ENCODE peak calls at places on chromosomes 1 and 21, in seven cellular contexts. J is left cardiac atrium, F is AG08396, O is adrenal gland, K is GM04503, B is GM10248, W is AG09319. P is an unnamed sample.

GRCh38 chr1:212981025-212981495 is 30.7 kb downstream of the VASH2 start:
- DNase-seq in J (peak), F (no peak), O (no peak), K (no peak), B (no peak), W (no peak), P (peak)

GRCh38 chr1:66294692-66295384 is 239.1 kb upstream of the SGIP1 start:
- DNase-seq in J (no peak), F (no peak), O (no peak), K (no peak), B (no peak), W (no peak), P (no peak)

GRCh38 chr1:9230869-9231533 is 3.6 kb upstream of the H6PD start:
- DNase-seq in J (no peak), F (no peak), O (no peak), K (no peak), B (no peak), W (no peak), P (no peak)

GRCh38 chr21:15000076-15000475 is 64.7 kb downstream of the NRIP1 start:
- DNase-seq in J (no peak), F (peak), O (no peak), K (peak), B (no peak), W (no peak), P (no peak)

GRCh38 chr1:156342556-156342955 is 4.2 kb downstream of the TSACC start:
- DNase-seq in J (no peak), F (no peak), O (no peak), K (no peak), B (no peak), W (no peak), P (no peak)

GRCh38 chr1:6727535-6727934 is 25.9 kb upstream of the DNAJC11 start:
- DNase-seq in J (peak), F (peak), O (peak), K (no peak), B (peak), W (no peak), P (no peak)

GRCh38 chr1:21149862-21150432 is 26.8 kb downstream of the EIF4G3 start:
- DNase-seq in J (no peak), F (peak), O (no peak), K (peak), B (no peak), W (peak), P (no peak)

GRCh38 chr1:16677552-16678423 is 11.0 kb upstream of the RNU1-3 start:
- DNase-seq in J (no peak), F (peak), O (peak), K (peak), B (peak), W (peak), P (no peak)

GRCh38 chr1:3625151-3625907 is 514 bp downstream of the TPRG1L start:
- DNase-seq in J (peak), F (peak), O (peak), K (no peak), B (no peak), W (no peak), P (no peak)

GRCh38 chr1:172895050-172895460 is 155.7 kb downstream of the TNFSF18 start:
- DNase-seq in J (no peak), F (no peak), O (no peak), K (no peak), B (peak), W (no peak), P (no peak)

GRCh38 chr1:225541383-225541782 is 111.5 kb downstream of the ENAH start:
- DNase-seq in J (no peak), F (no peak), O (no peak), K (no peak), B (no peak), W (no peak), P (no peak)

GRCh38 chr1:97508653-97509218 is 412.1 kb downstream of the DPYD start:
- DNase-seq in J (peak), F (no peak), O (no peak), K (no peak), B (no peak), W (no peak), P (no peak)

GRCh38 chr1:160205242-160205973 is at the start of gene PEA15:
- DNase-seq in J (peak), F (peak), O (peak), K (no peak), B (peak), W (no peak), P (peak)

GRCh38 chr1:94316836-94317789 is 79.7 kb upstream of the ARHGAP29 start:
- DNase-seq in J (peak), F (no peak), O (no peak), K (no peak), B (no peak), W (no peak), P (no peak)

GRCh38 chr1:112057736-112058135 is 68.3 kb upstream of the KCND3 start:
- DNase-seq in J (no peak), F (no peak), O (no peak), K (no peak), B (no peak), W (no peak), P (no peak)

GRCh38 chr1:156583821-156584622 is 4.5 kb downstream of the TTC24 start:
- DNase-seq in J (peak), F (peak), O (peak), K (no peak), B (peak), W (peak), P (peak)

GRCh38 chr1:221783936-221784335 is 42.0 kb upstream of the DUSP10 start:
- DNase-seq in J (no peak), F (no peak), O (no peak), K (no peak), B (no peak), W (no peak), P (no peak)

GRCh38 chr1:32650157-32650751 is at the start of gene ZBTB8OS:
- DNase-seq in J (peak), F (peak), O (peak), K (peak), B (peak), W (peak), P (peak)

GRCh38 chr1:211925016-211925415 is 94.5 kb upstream of the LPGAT1 start:
- DNase-seq in J (no peak), F (peak), O (no peak), K (no peak), B (no peak), W (no peak), P (peak)

GRCh38 chr1:91011726-91012125 is 10.1 kb downstream of the ZNF644 start:
- DNase-seq in J (no peak), F (no peak), O (no peak), K (no peak), B (no peak), W (no peak), P (no peak)

GRCh38 chr21:16285646-16286223 is 556.0 kb downstream of the USP25 start:
- DNase-seq in J (no peak), F (no peak), O (no peak), K (no peak), B (no peak), W (no peak), P (peak)

GRCh38 chr21:44542716-44543115 is 2.7 kb upstream of the KRTAP10-1 start:
- DNase-seq in J (no peak), F (no peak), O (no peak), K (no peak), B (no peak), W (no peak), P (no peak)

GRCh38 chr21:25561668-25562641 is 45.3 kb downstream of the MRPL39 start:
- DNase-seq in J (peak), F (peak), O (peak), K (no peak), B (peak), W (peak), P (no peak)

GRCh38 chr1:240491156-240491555 is 120.8 kb downstream of the GREM2 start:
- DNase-seq in J (no peak), F (peak), O (no peak), K (no peak), B (no peak), W (no peak), P (no peak)

GRCh38 chr1:239814306-239814881 is 277.3 kb upstream of the FMN2 start:
- DNase-seq in J (no peak), F (peak), O (peak), K (peak), B (no peak), W (peak), P (no peak)

GRCh38 chr1:56819393-56819899 is at the start of gene FYB2:
- DNase-seq in J (peak), F (no peak), O (no peak), K (no peak), B (no peak), W (no peak), P (no peak)

GRCh38 chr1:221715321-221716169 is 26.3 kb downstream of the DUSP10 start:
- DNase-seq in J (no peak), F (no peak), O (no peak), K (no peak), B (no peak), W (no peak), P (no peak)

GRCh38 chr1:47432071-47433036 is 5.5 kb upstream of the FOXD2 start:
- DNase-seq in J (peak), F (peak), O (peak), K (no peak), B (peak), W (no peak), P (no peak)

GRCh38 chr1:231053493-231054162 is 13.6 kb upstream of the FAM89A start:
- DNase-seq in J (peak), F (peak), O (peak), K (no peak), B (no peak), W (peak), P (peak)

GRCh38 chr1:100631015-100631521 is 88.5 kb upstream of the VCAM1 start:
- DNase-seq in J (no peak), F (peak), O (no peak), K (peak), B (no peak), W (no peak), P (no peak)

GRCh38 chr21:9837946-9838801 is 683.2 kb upstream of the TPTE start:
- DNase-seq in J (peak), F (no peak), O (no peak), K (no peak), B (no peak), W (no peak), P (no peak)

GRCh38 chr1:9890224-9890731 is 19.8 kb downstream of the CTNNBIP1 start:
- DNase-seq in J (peak), F (peak), O (no peak), K (peak), B (no peak), W (peak), P (peak)

GRCh38 chr1:89608627-89609338 is 24.1 kb upstream of the LRRC8C start:
- DNase-seq in J (peak), F (no peak), O (no peak), K (no peak), B (no peak), W (no peak), P (no peak)

GRCh38 chr1:58768332-58768731 is 15.5 kb downstream of the JUN start:
- DNase-seq in J (no peak), F (no peak), O (no peak), K (no peak), B (no peak), W (no peak), P (no peak)